ENCODE peak calls at places on chromosomes 11 and 22, in ten cellular contexts. L is esophagus squamous epithelium, J is nephron progenitor cell, P is Caco-2, K is mesothelial cell of epicardium, G is NB4, C is lung, Z is cardiac muscle cell, Q is hepatocyte, D is AG10803. I is an unnamed sample.

GRCh38 chr22:46916886-46917625 is 154.6 kb downstream of the TBC1D22A start:
- DNase-seq in L (no peak), J (no peak), P (no peak), K (no peak), G (no peak), C (no peak), Z (no peak), Q (no peak), D (no peak), I (no peak)

GRCh38 chr11:100963375-100963774 is 166.2 kb downstream of the PGR start:
- DNase-seq in L (no peak), J (no peak), P (no peak), K (no peak), G (no peak), C (no peak), Z (no peak), Q (no peak), D (no peak), I (no peak)

GRCh38 chr11:316031-316701 is 2.3 kb downstream of the IFITM1 start:
- DNase-seq in L (no peak), J (no peak), P (no peak), K (no peak), G (peak), C (no peak), Z (no peak), Q (no peak), D (no peak), I (no peak)

GRCh38 chr11:79412761-79413160 is 28.1 kb downstream of the TENM4 start:
- DNase-seq in L (no peak), J (no peak), P (no peak), K (no peak), G (no peak), C (no peak), Z (no peak), Q (no peak), D (no peak), I (no peak)

GRCh38 chr11:124179311-124179710 is 3.8 kb upstream of the OR10D3 start:
- DNase-seq in L (no peak), J (no peak), P (no peak), K (no peak), G (no peak), C (no peak), Z (no peak), Q (no peak), D (no peak), I (no peak)

GRCh38 chr22:17512960-17513359 is 50.3 kb upstream of the SLC25A18 start:
- DNase-seq in L (no peak), J (no peak), P (no peak), K (no peak), G (no peak), C (no peak), Z (no peak), Q (no peak), D (no peak), I (no peak)

GRCh38 chr11:75069473-75069872 is 27.2 kb downstream of the OR2AT4 start:
- DNase-seq in L (no peak), J (no peak), P (no peak), K (no peak), G (no peak), C (no peak), Z (no peak), Q (no peak), D (no peak), I (no peak)

GRCh38 chr11:75505966-75506692 is 19.6 kb downstream of the GDPD5 start:
- DNase-seq in L (no peak), J (no peak), P (no peak), K (no peak), G (no peak), C (no peak), Z (peak), Q (no peak), D (no peak), I (no peak)

GRCh38 chr11:78295347-78295746 is 106.6 kb downstream of the USP35 start:
- DNase-seq in L (no peak), J (no peak), P (no peak), K (no peak), G (no peak), C (no peak), Z (no peak), Q (no peak), D (no peak), I (no peak)

GRCh38 chr11:10943968-10944367 is 86.1 kb upstream of the ZBED5 start:
- DNase-seq in L (no peak), J (no peak), P (no peak), K (no peak), G (no peak), C (no peak), Z (no peak), Q (no peak), D (no peak), I (no peak)

GRCh38 chr11:104594228-104594958 is 303.9 kb downstream of the CASP12 start:
- DNase-seq in L (no peak), J (no peak), P (no peak), K (no peak), G (peak), C (no peak), Z (no peak), Q (no peak), D (no peak), I (no peak)

GRCh38 chr22:46233231-46233630 is 16.9 kb downstream of the CDPF1 start:
- DNase-seq in L (no peak), J (no peak), P (no peak), K (no peak), G (peak), C (no peak), Z (no peak), Q (no peak), D (peak), I (no peak)

GRCh38 chr11:324131-324530 is 3.5 kb upstream of the IFITM3 start:
- DNase-seq in L (no peak), J (no peak), P (no peak), K (no peak), G (no peak), C (no peak), Z (no peak), Q (no peak), D (no peak), I (no peak)

GRCh38 chr11:17978553-17979287 is 34.1 kb downstream of the SERGEF start:
- DNase-seq in L (no peak), J (peak), P (peak), K (peak), G (peak), C (no peak), Z (peak), Q (peak), D (peak), I (no peak)

GRCh38 chr11:72684236-72684912 is 10.2 kb upstream of the PDE2A start:
- DNase-seq in L (no peak), J (peak), P (peak), K (peak), G (peak), C (peak), Z (peak), Q (peak), D (peak), I (peak)

GRCh38 chr22:49136041-49136815 is 691.4 kb downstream of the BRD1 start:
- DNase-seq in L (no peak), J (no peak), P (no peak), K (no peak), G (no peak), C (no peak), Z (no peak), Q (no peak), D (no peak), I (no peak)

GRCh38 chr11:10405858-10406592 is 49.0 kb upstream of the AMPD3 start:
- DNase-seq in L (no peak), J (peak), P (peak), K (peak), G (peak), C (peak), Z (peak), Q (peak), D (peak), I (no peak)

GRCh38 chr11:42923651-42924050 is 388.1 kb upstream of the API5 start:
- DNase-seq in L (no peak), J (no peak), P (no peak), K (no peak), G (no peak), C (no peak), Z (no peak), Q (no peak), D (no peak), I (no peak)

GRCh38 chr11:72352859-72353551 is 81.3 kb downstream of the CLPB start:
- DNase-seq in L (no peak), J (peak), P (peak), K (peak), G (peak), C (no peak), Z (peak), Q (peak), D (peak), I (no peak)

GRCh38 chr11:124753207-124753606 is 1.2 kb upstream of the VSIG2 start:
- DNase-seq in L (no peak), J (no peak), P (no peak), K (no peak), G (no peak), C (no peak), Z (no peak), Q (no peak), D (no peak), I (no peak)

GRCh38 chr11:95095858-95096587 is 6.4 kb downstream of the ENDOD1 start:
- DNase-seq in L (no peak), J (no peak), P (no peak), K (no peak), G (peak), C (no peak), Z (no peak), Q (no peak), D (peak), I (no peak)

GRCh38 chr22:38403806-38404205 is 51.2 kb downstream of the KCNJ4 start:
- DNase-seq in L (no peak), J (no peak), P (no peak), K (no peak), G (no peak), C (no peak), Z (no peak), Q (no peak), D (no peak), I (no peak)

GRCh38 chr11:123316003-123316402 is 114.1 kb upstream of the GRAMD1B start:
- DNase-seq in L (no peak), J (no peak), P (no peak), K (no peak), G (no peak), C (no peak), Z (no peak), Q (no peak), D (peak), I (no peak)

GRCh38 chr11:115324569-115325432 is 179.4 kb downstream of the CADM1 start:
- DNase-seq in L (no peak), J (peak), P (peak), K (no peak), G (peak), C (no peak), Z (peak), Q (peak), D (peak), I (no peak)
- TF ChIP-seq CTCF in L (peak), J (peak), P (peak), K (peak), G (peak), C (peak), Z (peak), Q (peak), D (peak), I (peak)

DNA sequence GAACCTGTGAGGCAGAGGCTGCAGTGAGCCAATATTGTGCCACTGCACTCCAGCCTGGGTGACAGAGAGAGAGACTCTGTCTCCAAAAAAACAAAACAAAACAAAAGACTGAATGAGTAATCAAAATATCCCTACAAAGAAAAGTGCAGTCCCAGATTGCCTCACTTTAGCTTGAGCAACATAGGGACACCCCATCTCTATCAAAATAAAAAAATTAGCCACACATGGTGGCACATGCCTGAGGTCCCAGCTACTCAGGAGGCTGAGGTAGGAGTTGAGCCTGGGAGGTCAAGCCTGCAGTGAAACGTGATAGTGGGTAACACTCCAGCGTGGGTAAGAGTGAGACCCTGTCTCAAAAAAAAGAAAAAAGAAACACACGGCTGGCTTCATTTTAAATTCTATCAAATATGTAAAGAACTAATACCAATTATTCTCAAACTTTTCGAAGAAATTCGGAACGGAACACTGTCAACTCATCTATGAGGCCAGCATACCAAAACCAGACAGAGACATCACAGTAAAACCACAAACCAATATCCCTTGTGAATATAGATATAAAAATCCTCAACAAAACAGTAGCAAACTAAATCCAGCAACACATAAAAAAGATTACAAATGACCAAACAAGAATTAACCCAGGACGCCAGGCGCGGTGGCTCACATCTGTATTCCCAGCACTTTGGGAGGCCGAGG is 12.9 kb downstream of the CHEK2 start:
- DNase-seq in L (no peak), J (no peak), P (no peak), K (no peak), G (no peak), C (no peak), Z (no peak), Q (no peak), D (peak), I (no peak)
- TF ChIP-seq CTCF in L (no peak), J (no peak), P (no peak), K (no peak), G (no peak), C (no peak), Z (no peak), Q (no peak), D (no peak), I (no peak)

GRCh38 chr11:62000539-62001446 is 33.4 kb upstream of the FTH1 start:
- DNase-seq in L (no peak), J (no peak), P (no peak), K (no peak), G (peak), C (no peak), Z (no peak), Q (no peak), D (no peak), I (no peak)

GRCh38 chr11:62001450-62002178 is 34.2 kb upstream of the FTH1 start:
- DNase-seq in L (no peak), J (no peak), P (no peak), K (no peak), G (peak), C (no peak), Z (peak), Q (peak), D (peak), I (no peak)

GRCh38 chr11:62008177-62008576 is 40.7 kb upstream of the FTH1 start:
- DNase-seq in L (no peak), J (no peak), P (no peak), K (no peak), G (no peak), C (no peak), Z (no peak), Q (no peak), D (no peak), I (no peak)

GRCh38 chr11:62004473-62004872 is 37.0 kb upstream of the FTH1 start:
- DNase-seq in L (no peak), J (no peak), P (no peak), K (no peak), G (peak), C (no peak), Z (no peak), Q (no peak), D (peak), I (no peak)

GRCh38 chr11:62005231-62005661 is 37.8 kb upstream of the FTH1 start:
- DNase-seq in L (no peak), J (no peak), P (no peak), K (no peak), G (no peak), C (no peak), Z (no peak), Q (no peak), D (peak), I (no peak)
- TF ChIP-seq CTCF in L (no peak), J (no peak), P (no peak), K (no peak), G (no peak), C (no peak), Z (no peak), Q (no peak), D (no peak), I (no peak)

GRCh38 chr11:33375688-33376311 is 118.6 kb downstream of the HIPK3 start:
- DNase-seq in L (no peak), J (no peak), P (no peak), K (no peak), G (no peak), C (no peak), Z (peak), Q (peak), D (peak), I (no peak)
- TF ChIP-seq CTCF in L (no peak), J (no peak), P (no peak), K (no peak), G (no peak), C (no peak), Z (no peak), Q (no peak), D (no peak), I (no peak)

GRCh38 chr11:37978647-37979046 is 1380.6 kb upstream of the RAG2 start:
- DNase-seq in L (no peak), J (no peak), P (no peak), K (no peak), G (no peak), C (no peak), Z (peak), Q (no peak), D (no peak), I (no peak)

GRCh38 chr11:37972691-37973090 is 1374.7 kb upstream of the RAG2 start:
- DNase-seq in L (no peak), J (no peak), P (no peak), K (no peak), G (no peak), C (no peak), Z (no peak), Q (no peak), D (no peak), I (no peak)

DNA sequence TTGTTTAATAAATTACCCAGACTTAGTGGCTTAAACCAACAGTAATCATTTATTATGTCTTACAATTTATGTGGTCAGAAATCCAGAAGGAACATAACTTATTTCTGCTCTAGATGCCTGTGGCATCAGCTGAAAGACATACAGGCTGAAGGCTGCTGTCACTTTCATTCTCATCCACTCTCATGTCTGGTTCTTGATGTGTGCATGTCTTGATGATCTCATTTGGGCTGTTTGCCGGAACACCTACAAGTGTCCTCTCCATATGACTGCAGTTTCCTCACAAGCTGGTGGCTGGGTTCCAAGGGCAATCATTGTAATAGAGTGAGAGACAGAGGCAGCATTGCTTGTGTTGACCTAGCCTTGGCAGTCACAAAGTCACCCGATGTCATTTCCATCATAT is 1375.9 kb upstream of the RAG2 start:
- DNase-seq in L (no peak), J (no peak), P (no peak), K (no peak), G (no peak), C (no peak), Z (no peak), Q (peak), D (no peak), I (no peak)
- TF ChIP-seq CTCF in L (no peak), J (no peak), P (no peak), K (no peak), G (no peak), C (no peak), Z (no peak), Q (no peak), D (no peak), I (no peak)

GRCh38 chr22:19559956-19560355 is 35.7 kb upstream of the CLDN5 start:
- DNase-seq in L (no peak), J (no peak), P (no peak), K (no peak), G (no peak), C (no peak), Z (no peak), Q (no peak), D (no peak), I (no peak)
- TF ChIP-seq CTCF in L (no peak), J (no peak), P (no peak), K (no peak), G (no peak), C (no peak), Z (no peak), Q (no peak), D (no peak), I (no peak)

GRCh38 chr11:116193321-116194114 is 579.3 kb downstream of the BUD13 start:
- DNase-seq in L (no peak), J (peak), P (peak), K (peak), G (no peak), C (peak), Z (peak), Q (peak), D (peak), I (no peak)
- TF ChIP-seq CTCF in L (no peak), J (peak), P (peak), K (peak), G (peak), C (no peak), Z (peak), Q (no peak), D (peak), I (no peak)

GRCh38 chr11:93085097-93085496 is 112.7 kb downstream of the SLC36A4 start:
- DNase-seq in L (no peak), J (no peak), P (no peak), K (no peak), G (peak), C (no peak), Z (no peak), Q (no peak), D (no peak), I (no peak)

DNA sequence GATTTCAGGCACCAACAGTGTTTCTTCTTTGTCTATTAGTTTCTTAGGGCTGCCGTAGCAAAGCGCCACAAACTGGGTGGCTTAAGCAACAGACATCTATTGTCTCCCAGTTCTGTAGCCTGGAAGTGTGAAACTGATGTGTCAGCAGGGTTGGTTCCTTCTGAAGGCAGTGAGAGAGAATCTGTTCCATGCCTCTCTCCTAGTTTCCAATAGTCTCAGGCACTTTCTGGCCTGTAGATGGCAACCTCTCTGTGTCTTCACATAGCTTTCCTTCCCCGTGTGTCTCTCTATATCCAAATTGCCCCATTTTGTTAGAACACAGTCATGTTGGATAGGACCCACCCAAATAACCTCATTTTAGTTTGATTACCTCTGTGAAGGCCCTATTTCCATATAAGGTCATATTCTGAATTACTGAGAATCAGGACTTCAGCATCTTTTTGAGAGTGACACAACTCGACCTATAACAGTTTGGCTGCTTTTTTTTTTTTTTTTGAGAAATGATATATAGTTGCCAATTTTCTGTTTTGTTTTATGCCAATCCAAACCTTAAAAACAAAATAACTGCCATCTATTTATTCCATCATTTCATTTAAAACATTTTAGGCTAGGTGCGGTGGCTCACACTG is 108.2 kb downstream of the SLC36A4 start:
- DNase-seq in L (no peak), J (no peak), P (peak), K (no peak), G (peak), C (no peak), Z (peak), Q (peak), D (peak), I (no peak)
- TF ChIP-seq CTCF in L (no peak), J (peak), P (peak), K (no peak), G (peak), C (no peak), Z (peak), Q (peak), D (peak), I (no peak)